ENCODE peak calls at places on chromosome 3, in six cellular contexts. B, S, F, T, L and R are unnamed samples.

GRCh38 chr3:195853036-195853435 is 41.3 kb upstream of the MUC4 start:
- DNase-seq in B (no peak), S (no peak), F (no peak), T (no peak), L (no peak), R (no peak)

GRCh38 chr3:146250449-146251382 is at the start of gene PLSCR4:
- DNase-seq in B (peak), S (peak), F (peak), T (peak), L (peak), R (peak)

GRCh38 chr3:129942296-129942695 is 32.2 kb upstream of the TRH start:
- DNase-seq in B (peak), S (peak), F (no peak), T (peak), L (peak), R (peak)

GRCh38 chr3:137709011-137709601 is 55.0 kb upstream of the SOX14 start:
- DNase-seq in B (no peak), S (peak), F (no peak), T (no peak), L (no peak), R (peak)

GRCh38 chr3:102069211-102069662 is 219.9 kb downstream of the NFKBIZ start:
- DNase-seq in B (peak), S (no peak), F (no peak), T (no peak), L (no peak), R (no peak)

GRCh38 chr3:148737104-148737525 is 39.4 kb downstream of the AGTR1 start:
- DNase-seq in B (no peak), S (no peak), F (no peak), T (no peak), L (no peak), R (no peak)

GRCh38 chr3:151087648-151088047 is 2.2 kb downstream of the MED12L start:
- DNase-seq in B (no peak), S (no peak), F (no peak), T (no peak), L (no peak), R (no peak)

GRCh38 chr3:56762718-56763117 is 39.0 kb downstream of the ARHGEF3 start:
- DNase-seq in B (no peak), S (no peak), F (no peak), T (no peak), L (no peak), R (no peak)

GRCh38 chr3:129121016-129121791 is 400 bp downstream of the RAB43 start:
- DNase-seq in B (peak), S (no peak), F (no peak), T (peak), L (no peak), R (no peak)

GRCh38 chr3:51083490-51083889 is 301.6 kb upstream of the MANF start:
- DNase-seq in B (no peak), S (no peak), F (no peak), T (no peak), L (no peak), R (no peak)

GRCh38 chr3:51082363-51082762 is 302.7 kb upstream of the MANF start:
- DNase-seq in B (no peak), S (no peak), F (no peak), T (no peak), L (no peak), R (no peak)
- TF ChIP-seq CTCF in B (no peak), S (no peak), F (no peak), T (no peak), L (no peak), R (no peak)

GRCh38 chr3:14791343-14791945 is 27.3 kb upstream of the FGD5 start:
- DNase-seq in B (peak), S (peak), F (peak), T (peak), L (peak), R (peak)
- TF ChIP-seq CTCF in B (peak), S (peak), F (peak), T (peak), L (peak), R (peak)

GRCh38 chr3:43218921-43219320 is 67.4 kb upstream of the SNRK start:
- DNase-seq in B (no peak), S (no peak), F (no peak), T (no peak), L (no peak), R (no peak)

GRCh38 chr3:43218156-43218555 is 68.2 kb upstream of the SNRK start:
- DNase-seq in B (no peak), S (no peak), F (no peak), T (no peak), L (no peak), R (no peak)

GRCh38 chr3:43222594-43222993 is 63.7 kb upstream of the SNRK start:
- DNase-seq in B (no peak), S (no peak), F (no peak), T (no peak), L (no peak), R (no peak)

GRCh38 chr3:43223670-43224364 is 62.5 kb upstream of the SNRK start:
- DNase-seq in B (no peak), S (no peak), F (no peak), T (no peak), L (no peak), R (no peak)

DNA sequence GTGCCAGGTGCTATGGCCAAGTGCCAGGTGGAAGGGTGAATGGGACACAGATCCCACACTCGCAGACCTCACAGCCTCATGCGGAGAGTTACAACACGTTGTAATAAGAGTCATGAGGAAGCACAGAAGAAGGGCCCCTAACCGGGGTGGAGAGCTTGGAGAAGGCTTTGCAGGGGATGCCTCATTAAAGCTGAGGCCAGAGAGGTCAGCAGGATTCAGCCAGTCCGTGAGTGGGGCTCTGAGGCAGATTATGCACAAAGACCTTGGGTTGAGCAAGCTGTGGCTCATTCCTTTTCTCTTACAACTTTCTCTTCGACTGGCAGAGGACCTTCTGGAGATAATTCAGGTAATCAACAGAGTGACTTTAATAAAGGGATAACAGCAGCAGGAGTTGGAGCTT is 65.3 kb upstream of the SNRK start:
- DNase-seq in B (no peak), S (no peak), F (no peak), T (no peak), L (no peak), R (no peak)
- TF ChIP-seq CTCF in B (no peak), S (no peak), F (no peak), T (no peak), L (no peak), R (no peak)

GRCh38 chr3:4954256-4955000 is 24.8 kb upstream of the BHLHE40 start:
- DNase-seq in B (no peak), S (no peak), F (no peak), T (no peak), L (no peak), R (no peak)

GRCh38 chr3:4956743-4957142 is 22.5 kb upstream of the BHLHE40 start:
- DNase-seq in B (no peak), S (no peak), F (no peak), T (no peak), L (no peak), R (no peak)

GRCh38 chr3:4963669-4964589 is 15.3 kb upstream of the BHLHE40 start:
- DNase-seq in B (no peak), S (no peak), F (no peak), T (no peak), L (no peak), R (no peak)

GRCh38 chr3:4957978-4958377 is 21.3 kb upstream of the BHLHE40 start:
- DNase-seq in B (no peak), S (no peak), F (no peak), T (no peak), L (no peak), R (no peak)

GRCh38 chr3:4959180-4959579 is 20.1 kb upstream of the BHLHE40 start:
- DNase-seq in B (no peak), S (no peak), F (no peak), T (no peak), L (no peak), R (no peak)
- TF ChIP-seq CTCF in B (no peak), S (no peak), F (no peak), T (no peak), L (no peak), R (no peak)

GRCh38 chr3:147616998-147617619 is 207.9 kb downstream of the ZIC1 start:
- DNase-seq in B (peak), S (no peak), F (no peak), T (no peak), L (no peak), R (no peak)
- TF ChIP-seq CTCF in B (peak), S (no peak), F (no peak), T (no peak), L (peak), R (peak)

GRCh38 chr3:49454457-49454856 is 15.6 kb upstream of the DAG1 start:
- DNase-seq in B (no peak), S (peak), F (no peak), T (no peak), L (no peak), R (peak)
- TF ChIP-seq CTCF in B (peak), S (no peak), F (no peak), T (no peak), L (peak), R (peak)